ENCODE peak calls at places on chromosomes 5 and 9, in seven cellular contexts. I, K, O, X, D, B and N are unnamed samples.

GRCh38 chr5:96919754-96920197 is 16.1 kb upstream of the LNPEP start:
- DNase-seq in X (no peak), B (no peak), O (no peak), D (no peak), I (no peak), K (no peak), N (no peak)

GRCh38 chr9:15824310-15824709 is 271.5 kb downstream of the CCDC171 start:
- DNase-seq in O (no peak), B (peak), I (no peak), X (no peak), D (no peak), K (peak), N (peak)

GRCh38 chr5:86951761-86952160 is 315.9 kb upstream of the RASA1 start:
- DNase-seq in I (no peak), B (no peak), X (no peak), K (no peak), D (no peak), O (no peak), N (no peak)

GRCh38 chr5:145968970-145969713 is 32.8 kb downstream of the SH3RF2 start:
- DNase-seq in K (no peak), D (no peak), X (no peak), O (no peak), I (no peak), B (no peak), N (no peak)

GRCh38 chr5:42753099-42753498 is 3.5 kb upstream of the CCDC152 start:
- DNase-seq in D (no peak), K (no peak), I (no peak), B (no peak), O (no peak), X (no peak), N (no peak)

GRCh38 chr9:29556317-29556716 is 1983.0 kb upstream of the C9orf72 start:
- DNase-seq in X (no peak), K (peak), I (no peak), D (no peak), B (no peak), O (no peak), N (peak)

GRCh38 chr5:150299571-150300327 is 3.0 kb downstream of the ARSI start:
- DNase-seq in X (no peak), K (peak), O (no peak), B (no peak), I (no peak), D (no peak), N (no peak)

GRCh38 chr5:17732351-17732923 is 98.2 kb downstream of the TAF11L14 start:
- DNase-seq in O (no peak), B (no peak), K (no peak), X (no peak), D (no peak), I (no peak), N (no peak)

GRCh38 chr9:136050706-136051567 is 44.2 kb downstream of the NACC2 start:
- DNase-seq in B (no peak), I (peak), X (no peak), O (no peak), D (no peak), K (peak), N (no peak)

GRCh38 chr5:176621661-176622079 is 8.7 kb downstream of the SNCB start:
- DNase-seq in X (no peak), D (no peak), B (no peak), I (no peak), O (no peak), K (peak), N (no peak)

GRCh38 chr9:87829756-87830155 is 52.9 kb upstream of the SPATA31E1 start:
- DNase-seq in O (no peak), I (no peak), D (no peak), B (no peak), K (no peak), X (no peak), N (no peak)

GRCh38 chr5:53069626-53070025 is 39.9 kb downstream of the MOCS2 start:
- DNase-seq in K (peak), D (no peak), B (no peak), I (no peak), X (no peak), O (no peak), N (peak)

GRCh38 chr9:95515272-95516113 is 1.3 kb downstream of the PTCH1 start:
- DNase-seq in I (peak), B (no peak), D (no peak), K (no peak), X (no peak), O (peak), N (no peak)

GRCh38 chr9:89920131-89920530 is 315.3 kb downstream of the GADD45G start:
- DNase-seq in B (no peak), D (no peak), K (no peak), I (no peak), O (no peak), X (no peak), N (no peak)

GRCh38 chr5:137636846-137637515 is 98.9 kb downstream of the KLHL3 start:
- DNase-seq in O (no peak), B (no peak), X (no peak), I (no peak), D (no peak), K (peak), N (no peak)

GRCh38 chr9:15349892-15350761 is 43.1 kb upstream of the TTC39B start:
- DNase-seq in K (peak), D (no peak), I (no peak), X (no peak), O (no peak), B (no peak), N (no peak)

GRCh38 chr5:180067986-180068385 is 3.6 kb downstream of the RNF130 start:
- DNase-seq in K (no peak), I (no peak), B (no peak), O (no peak), D (no peak), X (no peak), N (no peak)
- H3K4me3 ChIP-seq in K (no peak), I (no peak), B (no peak), O (no peak), D (no peak), X (no peak), N (no peak)

GRCh38 chr5:172766287-172767104 is 4.5 kb downstream of the DUSP1 start:
- DNase-seq in O (no peak), K (peak), D (peak), B (no peak), I (peak), X (no peak), N (peak)
- H3K4me3 ChIP-seq in O (peak), K (no peak), D (peak), B (peak), I (peak), X (peak), N (peak)

GRCh38 chr5:59276277-59276647 is 617.3 kb downstream of the PDE4D start:
- DNase-seq in X (no peak), K (no peak), B (no peak), I (no peak), O (no peak), D (no peak), N (no peak)
- H3K4me3 ChIP-seq in X (no peak), K (peak), B (no peak), I (peak), O (no peak), D (peak), N (peak)

DNA sequence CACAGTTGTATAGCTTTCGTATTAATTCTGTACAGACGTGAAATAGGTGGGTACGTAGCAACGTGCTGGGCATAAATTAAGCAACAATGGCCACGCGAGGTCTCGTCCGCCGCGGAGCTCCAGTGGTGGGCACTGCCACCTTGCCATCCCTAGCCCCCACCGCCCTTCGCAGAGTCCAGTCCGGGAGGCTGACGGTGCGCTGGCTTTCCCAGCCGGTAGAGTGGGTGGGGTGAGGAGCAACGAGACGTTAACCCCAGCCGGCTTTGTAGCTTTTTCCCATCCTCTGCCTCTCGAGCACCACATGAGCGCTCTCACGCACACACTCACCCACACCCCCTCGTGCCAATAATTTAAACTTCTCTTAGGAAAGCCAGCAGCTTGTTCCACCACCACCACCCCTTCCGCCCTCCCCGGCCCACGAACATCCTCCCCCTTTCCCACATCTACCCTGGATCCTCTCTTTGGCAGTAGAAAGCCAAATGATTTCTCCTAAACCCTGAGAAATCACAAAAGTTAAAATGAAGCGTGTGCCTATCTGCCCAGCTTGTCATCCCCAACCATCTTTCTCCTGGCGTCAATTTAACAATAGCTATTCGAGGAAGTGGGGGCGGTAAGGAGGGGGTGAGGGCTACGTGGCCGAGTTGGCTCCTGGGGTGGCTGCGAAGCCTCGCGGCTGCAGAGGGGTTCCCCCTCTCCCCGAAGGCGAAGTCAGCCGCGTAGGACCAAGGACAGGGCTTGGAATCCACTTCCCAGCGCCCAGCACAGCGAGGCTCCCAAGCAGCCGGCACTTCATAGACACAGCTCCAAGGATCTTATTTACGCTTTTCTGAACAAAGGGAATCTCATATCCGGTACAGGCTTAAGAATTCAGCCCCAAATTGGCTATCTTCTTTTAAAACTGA is 1.5 kb downstream of the ELAVL2 start:
- DNase-seq in K (no peak), D (no peak), O (no peak), B (no peak), X (no peak), I (no peak), N (no peak)
- H3K4me3 ChIP-seq in K (peak), D (peak), O (no peak), B (no peak), X (no peak), I (peak), N (peak)

GRCh38 chr9:21160178-21160577 is 6.3 kb downstream of the IFNA21 start:
- DNase-seq in B (no peak), I (no peak), K (peak), D (no peak), O (no peak), X (no peak), N (peak)
- H3K4me3 ChIP-seq in B (no peak), I (no peak), K (no peak), D (no peak), O (no peak), X (no peak), N (no peak)

GRCh38 chr5:178333821-178334481 is 101.3 kb upstream of the PHYKPL start:
- DNase-seq in X (no peak), D (no peak), O (peak), I (no peak), K (no peak), B (no peak), N (no peak)
- H3K4me3 ChIP-seq in X (no peak), D (no peak), O (no peak), I (no peak), K (no peak), B (no peak), N (no peak)

DNA sequence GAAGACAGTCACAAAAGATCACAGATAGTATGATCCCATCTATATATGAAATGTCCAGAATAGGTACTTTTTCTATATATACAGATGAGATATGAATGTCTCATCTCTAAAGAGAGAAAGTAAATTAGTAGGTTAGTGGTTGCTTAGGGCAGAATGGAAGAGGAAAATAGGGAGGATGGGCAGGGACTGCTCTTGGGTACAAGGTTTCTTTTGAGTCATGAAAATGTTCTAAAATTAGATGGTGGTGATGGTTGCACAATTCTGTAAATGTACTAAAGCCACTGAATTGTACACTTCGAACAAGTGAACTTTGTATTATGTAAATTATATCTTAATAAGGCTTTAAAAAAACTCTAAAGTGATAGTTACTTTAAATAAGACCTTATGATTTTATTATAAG is 59.6 kb upstream of the GRAMD2B start:
- DNase-seq in B (no peak), O (no peak), X (no peak), I (no peak), K (peak), D (no peak), N (no peak)
- H3K4me3 ChIP-seq in B (no peak), O (no peak), X (no peak), I (no peak), K (no peak), D (no peak), N (no peak)

GRCh38 chr9:973295-973842 is 3.1 kb upstream of the DMRT3 start:
- DNase-seq in B (no peak), D (no peak), O (no peak), K (no peak), X (no peak), I (no peak), N (no peak)

GRCh38 chr9:970310-971002 is 6.0 kb upstream of the DMRT3 start:
- DNase-seq in I (no peak), D (no peak), B (no peak), X (no peak), O (no peak), K (no peak), N (no peak)

GRCh38 chr9:971901-972511 is 4.4 kb upstream of the DMRT3 start:
- DNase-seq in O (no peak), B (no peak), D (no peak), I (no peak), K (no peak), X (no peak), N (no peak)

GRCh38 chr9:974064-974992 is 2.1 kb upstream of the DMRT3 start:
- DNase-seq in D (no peak), O (no peak), K (no peak), B (no peak), X (no peak), I (no peak), N (no peak)

DNA sequence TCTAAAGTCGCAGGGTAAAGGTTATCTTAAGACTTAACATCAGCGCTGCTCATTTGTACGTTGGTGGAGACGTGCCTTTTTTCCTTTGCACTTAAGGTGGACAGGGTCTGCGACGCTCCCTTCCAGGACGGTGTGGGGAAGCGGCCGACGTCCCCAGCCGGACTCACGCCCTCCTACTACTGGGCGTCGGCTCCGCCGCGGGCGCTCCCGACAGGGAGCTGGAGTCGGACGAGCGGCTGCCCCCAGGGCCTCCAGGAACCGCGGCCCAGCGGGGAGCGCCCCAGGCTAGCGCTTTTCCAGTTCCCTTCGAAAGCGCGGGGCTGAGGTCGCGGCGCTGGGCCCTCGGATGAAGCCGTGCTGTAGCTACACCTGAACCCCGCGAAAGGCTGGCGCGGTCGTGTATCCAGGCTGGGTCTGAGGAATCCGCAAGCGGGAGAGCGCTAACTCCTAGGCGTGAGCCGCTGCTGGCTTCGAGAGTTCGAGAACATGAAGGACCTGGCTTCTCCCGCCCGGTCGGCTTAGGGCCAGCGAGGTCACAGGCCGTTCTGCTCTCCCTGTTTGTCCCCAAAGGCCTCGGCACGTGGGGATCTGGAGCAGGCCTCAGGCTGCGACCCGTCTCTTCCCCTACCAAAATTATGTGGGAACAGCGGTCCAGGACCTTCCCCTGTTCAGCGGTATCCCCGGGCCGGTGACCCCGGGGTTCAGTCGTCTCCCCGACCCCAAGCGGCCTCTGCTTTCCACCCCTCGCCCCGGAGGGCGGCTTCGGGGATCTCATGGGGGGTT is 3.8 kb upstream of the DMRT3 start:
- DNase-seq in O (no peak), K (no peak), X (no peak), B (no peak), I (no peak), D (no peak), N (no peak)
- H3K4me3 ChIP-seq in O (no peak), K (no peak), X (no peak), B (no peak), I (no peak), D (peak), N (no peak)

GRCh38 chr5:34531736-34532135 is 124.4 kb upstream of the RAI14 start:
- DNase-seq in D (no peak), O (no peak), X (no peak), K (peak), B (no peak), I (no peak), N (no peak)
- H3K4me3 ChIP-seq in D (no peak), O (no peak), X (no peak), K (no peak), B (no peak), I (no peak), N (no peak)

DNA sequence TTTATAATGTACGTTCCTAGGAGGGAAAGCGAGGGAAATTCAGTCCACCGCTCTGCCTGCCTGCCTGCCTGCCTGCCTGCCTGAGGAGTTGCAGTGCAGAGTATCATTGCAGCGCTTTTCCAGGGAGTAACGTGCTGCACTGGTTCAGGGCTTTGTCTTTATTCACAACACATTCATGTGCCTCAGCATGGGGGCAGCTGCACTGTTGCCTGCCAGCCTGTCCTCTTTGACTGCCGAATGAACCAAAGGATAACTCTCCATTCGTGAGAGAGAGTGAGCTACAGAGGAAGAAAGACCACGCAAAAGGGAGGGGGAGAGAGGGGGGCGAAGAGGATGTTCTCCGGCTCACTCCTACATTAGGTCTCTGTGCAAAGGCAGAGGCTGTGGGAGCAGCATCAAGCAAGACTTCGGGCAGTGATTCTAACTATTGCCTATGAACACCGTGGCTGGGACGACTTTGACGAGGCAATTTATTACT is 791.2 kb downstream of the MAT2B start:
- DNase-seq in B (no peak), K (peak), I (no peak), O (peak), D (no peak), X (no peak), N (no peak)
- H3K4me3 ChIP-seq in B (no peak), K (peak), I (no peak), O (no peak), D (no peak), X (peak), N (peak)